ENCODE peak calls at places on chromosomes 5 and 9, in four cellular contexts. P is body of pancreas, N is uterus, Q is IMR-90. D is an unnamed sample.

GRCh38 chr9:79651251-79651795 is 79.6 kb downstream of the TLE4 start:
- DNase-seq in P (no peak), N (no peak), Q (no peak), D (no peak)

GRCh38 chr9:134604834-134605233 is 36.8 kb upstream of the COL5A1 start:
- DNase-seq in P (no peak), N (peak), Q (no peak), D (no peak)

GRCh38 chr5:145968970-145969713 is 32.8 kb downstream of the SH3RF2 start:
- DNase-seq in P (peak), N (no peak), Q (no peak), D (no peak)

GRCh38 chr5:172646716-172647285 is 5.7 kb downstream of the NEURL1B start:
- DNase-seq in P (no peak), N (peak), Q (peak), D (no peak)

GRCh38 chr5:73214921-73215490 is 42.0 kb downstream of the TMEM174 start:
- DNase-seq in P (no peak), N (no peak), Q (no peak), D (no peak)

GRCh38 chr5:24094081-24094480 is 550.7 kb downstream of the CDH10 start:
- DNase-seq in P (no peak), N (no peak), Q (no peak), D (no peak)

GRCh38 chr5:177472460-177473441 is 683 bp downstream of the DBN1 start:
- DNase-seq in P (no peak), N (no peak), Q (no peak), D (no peak)

GRCh38 chr5:93512799-93513198 is 68.2 kb downstream of the NR2F1-AS1 start:
- DNase-seq in P (no peak), N (no peak), Q (peak), D (no peak)

DNA sequence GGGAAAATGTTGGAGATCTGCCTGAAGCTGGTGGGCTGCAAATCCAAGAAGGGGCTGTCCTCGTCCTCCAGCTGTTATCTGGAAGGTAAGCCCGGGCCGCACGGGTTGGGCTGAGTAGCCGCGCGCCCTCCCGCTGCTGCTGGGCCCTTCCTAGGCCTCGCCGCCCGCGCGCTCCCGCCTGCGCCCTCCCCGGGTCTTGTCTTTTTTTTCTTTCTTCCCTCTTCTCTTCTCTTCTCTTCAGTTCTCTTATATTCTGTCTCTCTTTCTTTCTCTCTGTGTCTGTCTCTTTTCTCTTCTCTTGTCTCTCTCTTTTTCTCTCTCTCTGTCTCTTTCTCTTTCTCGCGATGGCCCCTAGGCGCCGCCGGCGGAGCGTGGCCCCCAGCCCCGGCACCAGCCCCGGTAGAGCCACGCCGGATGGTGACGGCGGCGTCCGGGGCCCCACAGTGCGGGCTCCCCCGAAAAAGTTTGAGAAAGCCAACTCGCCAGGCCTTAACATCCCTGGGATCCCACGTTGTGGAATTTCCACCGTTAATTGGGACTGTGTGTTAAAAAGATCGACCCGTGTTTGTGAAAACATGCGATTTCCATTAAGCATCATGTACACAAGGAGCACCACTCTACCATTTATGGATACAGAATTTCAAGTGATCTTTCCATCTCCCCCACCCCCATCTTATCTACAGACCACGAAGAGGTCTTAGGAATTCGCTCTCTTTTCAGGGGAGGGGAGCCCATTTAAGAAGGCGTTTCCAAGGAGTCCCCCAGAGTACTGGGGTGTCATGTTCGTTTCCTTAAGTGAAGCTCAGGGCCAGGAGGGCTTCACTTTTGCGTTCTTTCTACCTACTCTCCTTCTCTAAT is 616 bp downstream of the ABL1 start:
- DNase-seq in P (peak), N (no peak), Q (peak), D (no peak)
- TF ChIP-seq POLR2A in P (no peak), N (no peak), Q (peak), D (no peak)

DNA sequence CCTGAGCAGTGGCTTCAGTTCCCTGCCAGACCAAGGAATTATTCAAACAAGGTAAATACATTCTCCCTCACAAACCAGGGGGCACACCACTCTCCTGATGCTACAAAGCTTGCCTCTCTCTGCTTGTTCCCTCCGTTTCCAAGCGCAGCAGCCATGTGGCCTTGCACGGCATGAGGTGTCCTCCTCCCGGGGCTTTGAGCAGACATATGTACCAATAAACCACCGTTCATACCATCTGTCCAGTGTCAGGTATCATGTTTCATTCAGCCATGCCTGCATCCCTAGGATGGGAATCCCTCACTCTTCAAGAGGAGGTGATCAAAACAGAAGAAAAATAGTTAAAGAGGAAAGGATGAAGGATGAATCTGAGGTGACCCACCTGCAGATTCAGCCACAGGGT is 282.7 kb downstream of the ENC1 start:
- DNase-seq in P (no peak), N (no peak), Q (peak), D (no peak)
- TF ChIP-seq POLR2A in P (no peak), N (no peak), Q (no peak), D (no peak)

GRCh38 chr5:175558801-175559480 is 80.6 kb downstream of the SFXN1 start:
- DNase-seq in P (no peak), N (no peak), Q (no peak), D (no peak)

GRCh38 chr5:175557778-175558177 is 79.4 kb downstream of the SFXN1 start:
- DNase-seq in P (no peak), N (no peak), Q (no peak), D (no peak)

GRCh38 chr5:175560011-175560410 is 81.7 kb downstream of the SFXN1 start:
- DNase-seq in P (no peak), N (no peak), Q (no peak), D (no peak)

GRCh38 chr5:175564716-175565115 is 86.4 kb downstream of the SFXN1 start:
- DNase-seq in P (no peak), N (no peak), Q (no peak), D (no peak)

DNA sequence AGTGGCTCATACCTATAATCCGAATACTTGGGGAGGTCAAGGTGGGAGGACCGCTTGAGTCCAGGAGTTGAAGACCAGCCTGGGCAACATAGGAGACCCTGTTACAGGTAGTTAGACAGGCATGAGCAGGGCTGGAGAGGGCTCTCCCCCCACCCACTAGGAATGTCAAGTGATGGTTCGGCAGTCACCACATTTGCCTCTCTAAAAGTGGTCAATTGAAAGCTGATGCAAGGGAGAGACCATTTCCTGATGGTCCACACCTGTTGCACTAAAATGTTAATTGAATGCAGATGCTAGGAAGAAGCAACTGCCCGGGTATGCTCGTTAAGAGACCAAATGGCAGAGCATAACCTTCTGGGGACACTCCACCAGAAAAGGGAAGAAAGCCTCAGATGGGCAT is 82.7 kb downstream of the SFXN1 start:
- DNase-seq in P (no peak), N (no peak), Q (no peak), D (no peak)
- TF ChIP-seq POLR2A in P (no peak), N (no peak), Q (no peak), D (no peak)

GRCh38 chr5:14280294-14280854 is 137.2 kb downstream of the TRIO start:
- DNase-seq in P (no peak), N (no peak), Q (no peak), D (no peak)
- TF ChIP-seq POLR2A in P (no peak), N (no peak), Q (no peak), D (no peak)

GRCh38 chr9:113376634-113377531 is at the start of gene HDHD3:
- DNase-seq in P (peak), N (peak), Q (peak), D (peak)
- TF ChIP-seq POLR2A in P (peak), N (peak), Q (no peak), D (peak)

GRCh38 chr5:119949426-119949999 is 320.2 kb downstream of the FAM170A start:
- DNase-seq in P (no peak), N (no peak), Q (no peak), D (no peak)
- TF ChIP-seq POLR2A in P (no peak), N (no peak), Q (no peak), D (no peak)

GRCh38 chr9:85432599-85432998 is 309.2 kb downstream of the AGTPBP1 start:
- DNase-seq in P (no peak), N (no peak), Q (no peak), D (no peak)
- TF ChIP-seq POLR2A in P (no peak), N (no peak), Q (no peak), D (no peak)

D was measured in H54.